ENCODE peak calls at places on chromosomes 6 and 20, in seven cellular contexts. One of them, this sample, is unnamed.

GRCh38 chr20:53448426-53448825 is 145.2 kb downstream of the ZNF217 start:
- DNase-seq in neural crest cell: no peak
- DNase-seq in AG09319: no peak
- DNase-seq in Right ventricle myocardium superior: no peak
- DNase-seq in EL: no peak
- DNase-seq in mucosa of descending colon: no peak
- DNase-seq in amniotic stem cell: no peak
- DNase-seq in this sample: no peak

GRCh38 chr20:40612247-40612646 is 76.8 kb downstream of the MAFB start:
- DNase-seq in mucosa of descending colon: no peak
- DNase-seq in amniotic stem cell: no peak
- DNase-seq in Right ventricle myocardium superior: no peak
- DNase-seq in AG09319: no peak
- DNase-seq in neural crest cell: no peak
- DNase-seq in EL: no peak
- DNase-seq in this sample: no peak

GRCh38 chr20:43238833-43239232 is 49.1 kb upstream of the PTPRT start:
- DNase-seq in EL: no peak
- DNase-seq in AG09319: no peak
- DNase-seq in neural crest cell: no peak
- DNase-seq in Right ventricle myocardium superior: no peak
- DNase-seq in amniotic stem cell: no peak
- DNase-seq in mucosa of descending colon: no peak
- DNase-seq in this sample: no peak

GRCh38 chr6:139778688-139779087 is 404.2 kb upstream of the CITED2 start:
- DNase-seq in EL: peak
- DNase-seq in neural crest cell: no peak
- DNase-seq in mucosa of descending colon: no peak
- DNase-seq in AG09319: no peak
- DNase-seq in amniotic stem cell: no peak
- DNase-seq in Right ventricle myocardium superior: no peak
- DNase-seq in this sample: no peak

GRCh38 chr6:137712587-137712986 is 154.5 kb upstream of the TNFAIP3 start:
- DNase-seq in AG09319: no peak
- DNase-seq in neural crest cell: no peak
- DNase-seq in amniotic stem cell: no peak
- DNase-seq in Right ventricle myocardium superior: no peak
- DNase-seq in mucosa of descending colon: no peak
- DNase-seq in EL: no peak
- DNase-seq in this sample: no peak

GRCh38 chr6:5088780-5089179 is 3.6 kb downstream of the PPP1R3G start:
- DNase-seq in Right ventricle myocardium superior: no peak
- DNase-seq in mucosa of descending colon: no peak
- DNase-seq in amniotic stem cell: no peak
- DNase-seq in EL: no peak
- DNase-seq in neural crest cell: no peak
- DNase-seq in AG09319: no peak
- DNase-seq in this sample: no peak

GRCh38 chr6:167948716-167949115 is 48.8 kb upstream of the KIF25 start:
- DNase-seq in mucosa of descending colon: no peak
- DNase-seq in amniotic stem cell: no peak
- DNase-seq in EL: no peak
- DNase-seq in Right ventricle myocardium superior: no peak
- DNase-seq in neural crest cell: no peak
- DNase-seq in AG09319: no peak
- DNase-seq in this sample: no peak

GRCh38 chr6:107545761-107546160 is 55.8 kb downstream of the SOBP start:
- DNase-seq in AG09319: no peak
- DNase-seq in EL: peak
- DNase-seq in amniotic stem cell: no peak
- DNase-seq in Right ventricle myocardium superior: no peak
- DNase-seq in mucosa of descending colon: no peak
- DNase-seq in neural crest cell: no peak
- DNase-seq in this sample: no peak

GRCh38 chr20:47241345-47241781 is 115.1 kb downstream of the ZMYND8 start:
- DNase-seq in Right ventricle myocardium superior: no peak
- DNase-seq in EL: peak
- DNase-seq in mucosa of descending colon: no peak
- DNase-seq in neural crest cell: no peak
- DNase-seq in amniotic stem cell: no peak
- DNase-seq in AG09319: peak
- DNase-seq in this sample: no peak

GRCh38 chr20:47487175-47487917 is 14.3 kb upstream of the NCOA3 start:
- DNase-seq in amniotic stem cell: no peak
- DNase-seq in neural crest cell: no peak
- DNase-seq in mucosa of descending colon: no peak
- DNase-seq in Right ventricle myocardium superior: no peak
- DNase-seq in EL: no peak
- DNase-seq in AG09319: no peak
- DNase-seq in this sample: no peak

GRCh38 chr6:45658958-45659357 is 281.2 kb upstream of the SUPT3H start:
- DNase-seq in Right ventricle myocardium superior: no peak
- DNase-seq in amniotic stem cell: no peak
- DNase-seq in neural crest cell: no peak
- DNase-seq in AG09319: no peak
- DNase-seq in EL: no peak
- DNase-seq in mucosa of descending colon: no peak
- DNase-seq in this sample: no peak

GRCh38 chr20:13024581-13024980 is 15.8 kb downstream of the SPTLC3 start:
- DNase-seq in neural crest cell: no peak
- DNase-seq in EL: no peak
- DNase-seq in Right ventricle myocardium superior: no peak
- DNase-seq in amniotic stem cell: no peak
- DNase-seq in mucosa of descending colon: no peak
- DNase-seq in AG09319: no peak
- DNase-seq in this sample: no peak

GRCh38 chr6:160054271-160054670 is 67.3 kb upstream of the SLC22A1 start:
- DNase-seq in amniotic stem cell: no peak
- DNase-seq in mucosa of descending colon: no peak
- DNase-seq in neural crest cell: no peak
- DNase-seq in AG09319: no peak
- DNase-seq in Right ventricle myocardium superior: no peak
- DNase-seq in EL: no peak
- DNase-seq in this sample: no peak

GRCh38 chr6:68718379-68719073 is 83.4 kb downstream of the ADGRB3 start:
- DNase-seq in neural crest cell: no peak
- DNase-seq in amniotic stem cell: no peak
- DNase-seq in EL: no peak
- DNase-seq in Right ventricle myocardium superior: peak
- DNase-seq in mucosa of descending colon: no peak
- DNase-seq in AG09319: no peak
- DNase-seq in this sample: no peak

GRCh38 chr20:1887756-1888155 is 7.5 kb upstream of the SIRPA start:
- DNase-seq in AG09319: no peak
- DNase-seq in mucosa of descending colon: peak
- DNase-seq in neural crest cell: no peak
- DNase-seq in amniotic stem cell: no peak
- DNase-seq in EL: no peak
- DNase-seq in Right ventricle myocardium superior: no peak
- DNase-seq in this sample: no peak

GRCh38 chr6:169830876-169831275 is 79.5 kb downstream of the ERMARD start:
- DNase-seq in amniotic stem cell: no peak
- DNase-seq in Right ventricle myocardium superior: no peak
- DNase-seq in AG09319: no peak
- DNase-seq in EL: no peak
- DNase-seq in neural crest cell: no peak
- DNase-seq in mucosa of descending colon: no peak
- DNase-seq in this sample: no peak

GRCh38 chr20:4795394-4795793 is 73.7 kb downstream of the PRND start:
- DNase-seq in mucosa of descending colon: no peak
- DNase-seq in Right ventricle myocardium superior: no peak
- DNase-seq in amniotic stem cell: peak
- DNase-seq in EL: peak
- DNase-seq in neural crest cell: no peak
- DNase-seq in AG09319: peak
- DNase-seq in this sample: no peak